ENCODE peak calls at places on chromosomes 2 and 18, in nine cellular contexts. C, F, T, I, X, E, W, K and L are unnamed samples. For H3K9me3, the result is how much of the 10 kb centered on the place peaks cover.

GRCh38 chr18:61731169-61731568 is 161.6 kb downstream of the RNF152 start:
- DNase-seq in C (no peak), F (no peak), T (no peak), I (peak), X (no peak), E (no peak), W (peak), K (no peak), L (no peak)

GRCh38 chr2:27236626-27237025 is 19.5 kb downstream of the CAD start:
- DNase-seq in C (no peak), F (no peak), T (no peak), I (no peak), X (no peak), E (no peak), W (no peak), K (no peak), L (no peak)

GRCh38 chr2:128454980-128455709 is 136.5 kb upstream of the HS6ST1 start:
- DNase-seq in C (no peak), F (peak), T (no peak), I (no peak), X (peak), E (no peak), W (no peak), K (peak), L (no peak)

GRCh38 chr2:164697688-164698290 is 76.5 kb upstream of the GRB14 start:
- DNase-seq in C (no peak), F (no peak), T (no peak), I (no peak), X (no peak), E (no peak), W (peak), K (no peak), L (no peak)

GRCh38 chr2:158740591-158740990 is 54.5 kb upstream of the DAPL1 start:
- DNase-seq in C (no peak), F (no peak), T (no peak), I (peak), X (no peak), E (peak), W (peak), K (no peak), L (no peak)

GRCh38 chr18:13036622-13037320 is 45.6 kb downstream of the CEP192 start:
- DNase-seq in C (no peak), F (no peak), T (no peak), I (peak), X (no peak), E (peak), W (no peak), K (no peak), L (no peak)

GRCh38 chr18:38539373-38539772 is 973.8 kb upstream of the CELF4 start:
- DNase-seq in C (no peak), F (no peak), T (no peak), I (no peak), X (no peak), E (no peak), W (no peak), K (no peak), L (peak)

GRCh38 chr2:187853413-187853812 is 299.2 kb upstream of the TFPI start:
- DNase-seq in C (no peak), F (no peak), T (no peak), I (no peak), X (no peak), E (peak), W (no peak), K (no peak), L (no peak)

GRCh38 chr18:24199563-24199962 is 60.7 kb downstream of the CABYR start:
- DNase-seq in C (no peak), F (no peak), T (no peak), I (no peak), X (no peak), E (peak), W (no peak), K (no peak), L (no peak)

GRCh38 chr2:140696449-140696848 is 1434.4 kb downstream of the LRP1B start:
- DNase-seq in C (no peak), F (no peak), T (no peak), I (no peak), X (peak), E (no peak), W (no peak), K (no peak), L (peak)

GRCh38 chr2:124316875-124317605 is 292.0 kb downstream of the CNTNAP5 start:
- DNase-seq in C (no peak), F (no peak), T (no peak), I (no peak), X (no peak), E (no peak), W (peak), K (no peak), L (no peak)

GRCh38 chr18:76801567-76802505 is 20.5 kb upstream of the ZNF236 start:
- DNase-seq in C (peak), F (peak), T (peak), I (peak), X (peak), E (peak), W (peak), K (peak), L (peak)

GRCh38 chr2:223051580-223052375 is at the start of gene KCNE4:
- DNase-seq in C (no peak), F (peak), T (peak), I (peak), X (no peak), E (peak), W (peak), K (no peak), L (peak)

GRCh38 chr18:11865071-11865470 is 13.9 kb downstream of the CHMP1B start:
- DNase-seq in C (no peak), F (no peak), T (no peak), I (no peak), X (no peak), E (no peak), W (no peak), K (no peak), L (no peak)

GRCh38 chr2:70418514-70418913 is 116.6 kb upstream of the FAM136A start:
- DNase-seq in C (no peak), F (no peak), T (no peak), I (no peak), X (no peak), E (no peak), W (no peak), K (no peak), L (no peak)

GRCh38 chr2:37196320-37197195 is at the start of gene CEBPZOS:
- DNase-seq in C (peak), F (peak), T (peak), I (peak), X (peak), E (peak), W (peak), K (peak), L (peak)

GRCh38 chr2:58204195-58204959 is 36.7 kb downstream of the FANCL start:
- DNase-seq in C (no peak), F (no peak), T (no peak), I (peak), X (no peak), E (no peak), W (peak), K (no peak), L (no peak)

GRCh38 chr18:77020561-77020960 is 112.0 kb downstream of the MBP start:
- DNase-seq in C (no peak), F (no peak), T (no peak), I (no peak), X (no peak), E (no peak), W (no peak), K (no peak), L (no peak)

GRCh38 chr18:50507120-50507590 is 52.7 kb upstream of the MAPK4 start:
- DNase-seq in C (peak), F (peak), T (peak), I (no peak), X (peak), E (peak), W (peak), K (no peak), L (peak)

GRCh38 chr2:218857371-218858137 is 2.1 kb upstream of the WNT6 start:
- DNase-seq in C (no peak), F (no peak), T (no peak), I (no peak), X (no peak), E (no peak), W (peak), K (peak), L (no peak)

GRCh38 chr2:234695981-234696380 is 199.1 kb upstream of the ARL4C start:
- DNase-seq in C (no peak), F (no peak), T (no peak), I (no peak), X (no peak), E (no peak), W (no peak), K (no peak), L (no peak)

GRCh38 chr2:95047629-95048510 is 22.4 kb downstream of the MAL start:
- DNase-seq in C (no peak), F (peak), T (no peak), I (no peak), X (no peak), E (no peak), W (no peak), K (peak), L (no peak)

GRCh38 chr2:1748176-1748740 is 3.9 kb upstream of the PXDN start:
- DNase-seq in C (no peak), F (peak), T (peak), I (no peak), X (peak), E (no peak), W (peak), K (peak), L (no peak)

GRCh38 chr2:181680055-181680936 is at the start of gene NEUROD1:
- DNase-seq in C (no peak), F (no peak), T (no peak), I (no peak), X (peak), E (no peak), W (no peak), K (no peak), L (peak)

GRCh38 chr2:219369447-219369861 is 18.3 kb downstream of the DNPEP start:
- DNase-seq in C (peak), F (peak), T (peak), I (peak), X (no peak), E (peak), W (peak), K (peak), L (no peak)

GRCh38 chr2:85436836-85437487 is 18.4 kb downstream of the SH2D6 start:
- DNase-seq in C (no peak), F (no peak), T (no peak), I (no peak), X (no peak), E (no peak), W (no peak), K (peak), L (no peak)

GRCh38 chr18:55897101-55897500 is 309.1 kb upstream of the TCF4 start:
- DNase-seq in C (no peak), F (no peak), T (no peak), I (no peak), X (no peak), E (no peak), W (no peak), K (no peak), L (no peak)
- H3K9me3 ChIP-seq in C (under half), F (under half), T (under half), I (under half), X (under half), E (under half), W (under half), K (under half), L (under half)

GRCh38 chr2:71756280-71756906 is 303.0 kb downstream of the DYSF start:
- DNase-seq in C (no peak), F (no peak), T (no peak), I (peak), X (no peak), E (peak), W (peak), K (no peak), L (no peak)

DNA sequence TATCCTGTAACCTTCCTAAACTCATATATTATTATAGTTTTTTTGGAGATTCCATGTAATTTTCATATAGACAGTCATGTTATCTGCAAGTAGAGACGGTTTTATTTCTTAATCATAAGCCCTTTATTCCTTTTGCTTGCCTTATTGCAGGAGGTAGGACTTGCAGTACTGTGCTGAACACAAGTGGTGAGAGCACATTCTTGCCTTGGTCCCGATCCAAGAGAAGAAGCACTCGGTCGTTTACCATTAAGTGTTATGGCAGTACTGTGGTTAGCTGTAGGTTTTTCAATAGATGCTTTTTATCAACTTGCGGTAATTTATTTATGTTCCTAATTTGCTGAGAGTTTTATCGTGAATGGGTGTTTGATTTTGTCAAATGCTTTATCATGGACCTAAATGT is 305.7 kb downstream of the DYSF start:
- DNase-seq in C (no peak), F (no peak), T (no peak), I (peak), X (no peak), E (peak), W (peak), K (no peak), L (no peak)
- TF ChIP-seq CTCF in C (no peak), F (no peak), T (no peak), I (no peak), X (no peak), E (no peak), W (no peak), K (no peak), L (no peak)

GRCh38 chr2:206031950-206032567 is 53.9 kb downstream of the INO80D start:
- DNase-seq in C (peak), F (no peak), T (no peak), I (no peak), X (no peak), E (no peak), W (no peak), K (no peak), L (no peak)
- H3K9me3 ChIP-seq in C (under half), F (under half), T (under half), I (under half), X (under half), E (under half), W (under half), K (under half), L (under half)

DNA sequence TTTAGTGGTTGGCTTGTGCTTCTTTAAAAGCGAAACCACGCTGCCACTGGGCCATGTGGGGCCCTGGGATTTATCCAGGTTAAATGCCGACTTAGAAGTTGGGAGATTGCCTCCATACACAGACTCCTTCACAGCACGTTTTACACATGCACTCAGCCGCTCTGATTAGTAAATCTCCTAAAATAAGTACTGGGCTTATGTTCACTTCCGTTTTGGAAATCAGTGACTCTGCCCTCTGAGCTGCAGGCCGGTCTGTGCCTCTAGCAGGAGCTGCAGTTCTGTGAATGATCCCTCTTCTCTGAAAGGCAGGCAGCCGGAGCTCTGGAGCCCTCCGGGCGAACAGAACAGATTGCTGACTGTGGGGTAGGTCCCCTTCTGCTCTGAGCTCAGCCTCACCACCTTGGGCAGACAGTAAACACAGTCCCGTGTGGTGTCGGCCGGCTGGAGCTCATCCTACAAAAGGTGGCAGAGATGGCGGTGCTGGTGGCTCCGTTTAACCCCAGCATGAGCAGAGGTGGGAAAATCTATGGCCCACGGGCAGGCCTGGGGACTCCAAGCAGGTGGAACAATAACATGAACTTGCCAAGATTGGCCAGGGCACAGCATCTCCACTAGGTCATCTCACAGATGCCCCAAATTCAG is 9.8 kb upstream of the RAB17 start:
- DNase-seq in C (peak), F (peak), T (no peak), I (peak), X (peak), E (peak), W (peak), K (no peak), L (peak)
- TF ChIP-seq CTCF in C (peak), F (no peak), T (no peak), I (peak), X (no peak), E (peak), W (peak), K (peak), L (peak)

DNA sequence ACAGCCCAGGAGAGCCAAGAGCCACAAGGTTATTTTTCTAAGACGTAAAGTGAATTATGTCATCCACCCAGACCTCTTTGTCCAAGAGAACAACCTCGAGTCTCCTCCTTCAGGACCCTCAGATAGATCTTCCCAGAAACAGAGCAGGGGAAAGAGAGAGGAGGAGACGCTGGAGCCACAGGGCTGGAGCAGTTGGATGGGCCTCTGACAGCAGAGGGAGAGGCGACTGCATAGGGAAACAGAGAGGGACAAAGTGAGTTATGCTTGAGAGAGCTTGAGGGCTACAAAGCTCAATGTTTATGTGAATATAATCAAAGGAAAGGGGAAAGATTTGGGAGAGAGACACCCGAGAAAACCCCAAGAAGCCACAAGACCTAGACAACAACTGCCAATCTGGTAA is 114.9 kb downstream of the BCL2L11 start:
- DNase-seq in C (no peak), F (no peak), T (no peak), I (no peak), X (no peak), E (no peak), W (no peak), K (no peak), L (no peak)
- H3K9me3 ChIP-seq in C (under half), F (under half), T (under half), I (under half), X (under half), E (under half), W (under half), K (under half), L (under half)

GRCh38 chr2:74530239-74531161 is 767 bp downstream of the HTRA2 start:
- DNase-seq in C (peak), F (peak), T (peak), I (peak), X (peak), E (peak), W (peak), K (peak), L (peak)
- TF ChIP-seq CTCF in C (no peak), F (no peak), T (no peak), I (no peak), X (no peak), E (no peak), W (no peak), K (no peak), L (no peak)

GRCh38 chr18:78764544-78764943 is 215.1 kb upstream of the SALL3 start:
- DNase-seq in C (no peak), F (no peak), T (no peak), I (no peak), X (no peak), E (no peak), W (no peak), K (no peak), L (no peak)

GRCh38 chr18:78762753-78763152 is 216.9 kb upstream of the SALL3 start:
- DNase-seq in C (no peak), F (peak), T (no peak), I (no peak), X (no peak), E (no peak), W (no peak), K (no peak), L (no peak)

GRCh38 chr18:78766651-78767533 is 212.7 kb upstream of the SALL3 start:
- DNase-seq in C (no peak), F (no peak), T (no peak), I (no peak), X (no peak), E (no peak), W (no peak), K (no peak), L (no peak)

GRCh38 chr18:78765637-78766281 is 213.9 kb upstream of the SALL3 start:
- DNase-seq in C (no peak), F (no peak), T (no peak), I (no peak), X (no peak), E (no peak), W (no peak), K (no peak), L (no peak)

DNA sequence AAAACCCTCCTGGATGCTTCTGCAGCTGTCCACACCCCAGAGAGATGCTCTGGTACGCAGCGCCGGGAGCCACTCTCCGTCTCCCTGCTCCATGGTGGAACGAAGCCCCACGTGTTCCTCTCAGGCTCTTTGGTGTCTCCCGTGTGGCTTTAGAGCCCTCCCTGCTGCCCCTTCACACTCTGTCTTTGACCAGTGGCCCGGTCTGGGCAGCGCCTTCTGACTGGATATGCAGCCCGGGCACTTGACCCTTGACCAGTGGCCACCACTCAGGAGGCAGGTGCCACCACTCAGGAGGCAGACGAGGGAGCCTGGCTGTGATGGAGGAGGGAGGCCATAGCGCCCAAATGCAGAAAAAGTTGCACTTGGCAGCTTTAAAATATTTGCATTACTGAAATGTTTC is 214.5 kb upstream of the SALL3 start:
- DNase-seq in C (no peak), F (no peak), T (no peak), I (no peak), X (no peak), E (no peak), W (no peak), K (peak), L (no peak)
- H3K9me3 ChIP-seq in C (under half), F (under half), T (under half), I (half or more), X (under half), E (under half), W (under half), K (under half), L (under half)

GRCh38 chr18:2823202-2823601 is 23.6 kb upstream of the EMILIN2 start:
- DNase-seq in C (no peak), F (no peak), T (no peak), I (no peak), X (no peak), E (no peak), W (no peak), K (no peak), L (no peak)

GRCh38 chr18:2824865-2825264 is 21.9 kb upstream of the EMILIN2 start:
- DNase-seq in C (no peak), F (no peak), T (no peak), I (no peak), X (no peak), E (no peak), W (no peak), K (no peak), L (no peak)

GRCh38 chr18:2822213-2822612 is 24.6 kb upstream of the EMILIN2 start:
- DNase-seq in C (no peak), F (no peak), T (no peak), I (no peak), X (no peak), E (no peak), W (no peak), K (no peak), L (no peak)

GRCh38 chr18:2823966-2824365 is 22.8 kb upstream of the EMILIN2 start:
- DNase-seq in C (no peak), F (no peak), T (no peak), I (no peak), X (no peak), E (no peak), W (no peak), K (no peak), L (no peak)

DNA sequence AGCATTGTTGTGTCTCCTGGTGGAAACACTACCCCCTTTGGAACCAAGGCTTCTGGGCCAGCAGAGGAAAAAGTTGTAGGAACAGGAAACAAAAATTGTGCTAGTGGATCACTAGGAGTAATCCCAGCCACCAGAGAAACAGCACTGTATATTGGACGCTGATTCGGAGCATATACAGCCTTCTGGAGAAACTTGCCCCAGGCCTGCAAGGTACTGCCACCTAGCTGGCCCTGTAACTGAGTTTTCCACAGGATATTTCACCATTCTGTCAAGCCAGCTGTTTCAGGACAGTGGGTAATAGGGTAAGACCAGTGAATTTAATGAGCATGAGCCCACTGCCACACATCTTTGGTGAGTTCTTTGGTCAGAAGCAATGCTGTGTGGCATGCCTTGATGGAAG is 25.1 kb upstream of the EMILIN2 start:
- DNase-seq in C (no peak), F (no peak), T (no peak), I (no peak), X (no peak), E (no peak), W (no peak), K (no peak), L (no peak)
- TF ChIP-seq CTCF in C (no peak), F (no peak), T (no peak), I (no peak), X (no peak), E (no peak), W (no peak), K (no peak), L (no peak)